ENCODE peak calls at places on chromosomes 3 and 15, in four cellular contexts. M is WTC11, W is HepG2, D is K562. T is an unnamed sample.

GRCh38 chr3:72797773-72798543 is 50.3 kb downstream of the SHQ1 start:
- DNase-seq in M (no peak), W (peak; percentile 5), D (peak; percentile 46), T (no peak)

GRCh38 chr3:72345237-72345878 is 502.9 kb downstream of the SHQ1 start:
- DNase-seq in M (no peak), W (no peak), D (no peak), T (no peak)

GRCh38 chr3:159619341-159619885 is 369.2 kb upstream of the IL12A start:
- DNase-seq in M (no peak), W (no peak), D (no peak), T (no peak)

GRCh38 chr3:171967932-171968678 is 71.3 kb upstream of the FNDC3B start:
- DNase-seq in M (no peak), W (no peak), D (no peak), T (no peak)

GRCh38 chr15:82393671-82394070 is 35.9 kb upstream of the GOLGA6L9 start:
- DNase-seq in M (no peak), W (no peak), D (no peak), T (no peak)

GRCh38 chr15:80579611-80580010 is 115.5 kb upstream of the ABHD17C start:
- DNase-seq in M (no peak), W (no peak), D (no peak), T (no peak)

GRCh38 chr15:83364541-83364940 is 80.1 kb upstream of the BNC1 start:
- DNase-seq in M (no peak), W (no peak), D (no peak), T (no peak)

GRCh38 chr3:22887664-22888291 is 315.3 kb upstream of the UBE2E2 start:
- DNase-seq in M (peak; percentile 16), W (no peak), D (no peak), T (no peak)

GRCh38 chr3:32456429-32457130 is 46.1 kb downstream of the CMTM6 start:
- DNase-seq in M (no peak), W (no peak), D (peak; percentile 7), T (no peak)

GRCh38 chr15:22979699-22980188 is 424 bp downstream of the CYFIP1 start:
- DNase-seq in M (peak; percentile 51), W (no peak), D (no peak), T (no peak)

GRCh38 chr3:139534444-139534812 is 5.1 kb downstream of the RBP1 start:
- DNase-seq in M (no peak), W (no peak), D (no peak), T (no peak)

GRCh38 chr15:63612300-63612699 is 15.1 kb downstream of the FBXL22 start:
- DNase-seq in M (no peak), W (no peak), D (no peak), T (no peak)

GRCh38 chr3:169886671-169887070 is 16.9 kb upstream of the LRRC31 start:
- DNase-seq in M (no peak), W (no peak), D (no peak), T (no peak)

GRCh38 chr3:23455775-23456174 is 252.6 kb downstream of the UBE2E2 start:
- DNase-seq in M (no peak), W (no peak), D (no peak), T (no peak)

GRCh38 chr3:134149286-134149685 is 101.4 kb downstream of the RYK start:
- DNase-seq in M (no peak), W (no peak), D (no peak), T (no peak)

GRCh38 chr3:44104668-44105321 is 136.9 kb upstream of the TOPAZ1 start:
- DNase-seq in M (no peak), W (no peak), D (no peak), T (peak; percentile 81)

GRCh38 chr15:90660195-90660995 is 56.8 kb upstream of the BLM start:
- DNase-seq in M (no peak), W (no peak), D (peak; percentile 89), T (peak; percentile 86)

GRCh38 chr15:57356636-57357035 is 19.7 kb upstream of the CGNL1 start:
- DNase-seq in M (no peak), W (peak; percentile 38), D (no peak), T (no peak)

GRCh38 chr15:49674370-49674769 is 53.5 kb downstream of the DTWD1 start:
- DNase-seq in M (no peak), W (no peak), D (no peak), T (no peak)

GRCh38 chr15:80325206-80325605 is 73.2 kb upstream of the CTXND1 start:
- DNase-seq in M (no peak), W (no peak), D (no peak), T (no peak)

GRCh38 chr3:141853146-141853690 is 23.2 kb upstream of the ATP1B3 start:
- DNase-seq in M (no peak), W (no peak), D (no peak), T (no peak)

GRCh38 chr15:62464705-62465104 is 299.6 kb upstream of the C2CD4B start:
- DNase-seq in M (no peak), W (no peak), D (no peak), T (no peak)

GRCh38 chr3:175526609-175527280 is 667.6 kb downstream of the NAALADL2 start:
- DNase-seq in M (no peak), W (no peak), D (no peak), T (no peak)

GRCh38 chr3:134311265-134311664 is 60.6 kb upstream of the RYK start:
- DNase-seq in M (no peak), W (no peak), D (no peak), T (no peak)

GRCh38 chr15:33009026-33009425 is 185.5 kb downstream of the FMN1 start:
- DNase-seq in M (no peak), W (no peak), D (no peak), T (no peak)

GRCh38 chr15:33009603-33010002 is 184.9 kb downstream of the FMN1 start:
- DNase-seq in M (no peak), W (no peak), D (no peak), T (no peak)

GRCh38 chr15:33005582-33005981 is 188.9 kb downstream of the FMN1 start:
- DNase-seq in M (no peak), W (no peak), D (no peak), T (no peak)

GRCh38 chr15:33008284-33009011 is 186.1 kb downstream of the FMN1 start:
- DNase-seq in M (no peak), W (no peak), D (no peak), T (no peak)

GRCh38 chr15:33007295-33007855 is 187.1 kb downstream of the FMN1 start:
- DNase-seq in M (no peak), W (no peak), D (no peak), T (no peak)
- TF ChIP-seq NR2C2 in M (no peak), W (no peak), D (no peak), T (no peak)

DNA sequence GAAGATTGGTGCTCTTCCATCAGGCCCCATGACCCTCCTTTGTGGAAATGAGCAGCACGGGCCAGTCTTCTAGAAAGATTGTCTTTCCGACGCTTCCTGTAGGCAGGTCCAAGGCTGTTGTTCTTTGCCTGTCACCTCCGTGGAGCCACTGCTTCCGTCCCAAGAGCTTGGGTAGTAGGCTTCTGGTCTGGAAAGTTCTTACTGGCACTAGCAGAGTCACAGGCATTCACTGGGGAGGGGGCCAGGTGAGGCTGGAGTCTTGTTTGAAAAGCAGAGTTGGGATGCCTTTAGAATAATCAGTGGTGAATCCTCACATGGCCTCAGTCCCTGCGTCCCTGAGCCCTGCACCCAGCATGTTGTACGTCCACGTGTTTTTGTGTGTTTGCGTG is 76.2 kb upstream of the ADPGK start:
- DNase-seq in M (no peak), W (no peak), D (no peak), T (no peak)
- TF ChIP-seq NR2C2 in M (no peak), W (no peak), D (no peak), T (no peak)

GRCh38 chr3:152203677-152204076 is 65.1 kb upstream of the MBNL1 start:
- DNase-seq in M (no peak), W (no peak), D (no peak), T (no peak)
- TF ChIP-seq NR2C2 in M (no peak), W (no peak), D (no peak), T (no peak)

DNA sequence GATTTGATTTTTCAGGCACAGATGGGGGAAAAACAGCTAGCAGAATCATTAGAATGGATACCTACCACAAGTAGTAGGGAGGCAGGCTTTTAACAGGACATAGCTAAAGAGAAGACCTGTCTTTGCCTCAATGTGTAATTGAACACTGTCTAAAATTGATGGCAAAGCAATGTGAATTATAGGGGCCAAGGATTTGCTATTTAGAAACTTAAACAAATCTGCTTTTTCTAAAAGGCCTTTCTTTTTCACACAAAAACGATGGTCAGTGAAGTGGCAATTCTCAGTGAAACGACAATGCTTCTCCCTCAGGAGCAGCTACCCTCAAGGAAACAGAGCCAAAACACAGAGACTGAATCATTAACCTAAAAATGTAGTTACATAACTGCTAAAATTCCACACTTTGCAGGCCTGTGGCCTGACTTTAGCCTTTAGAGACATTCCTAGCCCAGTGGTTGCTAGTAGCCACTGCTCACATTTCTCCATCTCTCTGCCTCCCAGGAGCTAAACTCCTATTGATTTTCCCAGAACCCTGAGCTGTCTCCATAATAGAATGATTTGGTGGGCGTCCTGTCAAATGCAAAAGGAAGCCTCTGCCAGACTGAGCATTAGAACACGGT is 630.2 kb upstream of the KCNMB2 start:
- DNase-seq in M (no peak), W (no peak), D (no peak), T (no peak)
- TF ChIP-seq NR2C2 in M (no peak), W (no peak), D (no peak), T (no peak)

DNA sequence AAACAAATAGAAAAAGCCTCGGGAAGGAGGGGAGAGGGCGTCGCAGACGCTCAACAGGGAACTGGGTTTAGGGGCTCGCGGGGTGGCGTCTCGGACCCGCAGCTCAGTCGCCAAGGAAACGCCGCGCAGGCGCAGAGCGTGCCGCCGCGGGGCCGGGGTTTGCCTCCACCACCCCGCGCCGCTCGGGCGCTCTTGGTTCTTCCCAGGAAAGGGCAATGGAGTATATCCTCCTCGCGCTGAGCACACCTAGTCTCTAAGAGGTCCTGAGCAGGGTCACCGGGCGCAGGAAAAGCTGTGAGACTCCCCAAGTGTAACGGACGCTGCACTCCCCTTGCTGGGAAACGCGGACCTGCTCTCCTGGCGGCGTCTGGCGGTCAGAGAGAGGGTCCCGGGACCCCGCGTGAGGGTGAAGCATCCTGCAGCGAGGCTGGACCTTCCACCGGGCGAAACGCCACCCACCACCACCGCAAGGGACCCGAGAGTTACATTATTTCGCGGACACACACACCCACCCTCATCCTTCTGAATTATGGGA is 713 bp downstream of the PLCH1 start:
- DNase-seq in M (peak; percentile 87), W (peak; percentile 48), D (peak; percentile 80), T (no peak)
- TF ChIP-seq NR2C2 in M (no peak), W (no peak), D (no peak), T (no peak)

GRCh38 chr3:85821130-85821756 is 862.5 kb downstream of the CADM2 start:
- DNase-seq in M (peak; percentile 59), W (peak; percentile 23), D (no peak), T (no peak)
- TF ChIP-seq NR2C2 in M (no peak), W (no peak), D (no peak), T (no peak)

T was measured in GM12878.